ENCODE peak calls at places on chromosomes 3 and 15, in ten cellular contexts. V is GM12864, T is fibroblast of lung, D is breast epithelium, W is hepatocyte, K is fibroblast of the aortic adventitia, I is endodermal cell, G is heart left ventricle, H is BE2C, P is Peyer's patch. Z is an unnamed sample.

GRCh38 chr3:162489853-162490252 is 993.2 kb downstream of the OTOL1 start:
- DNase-seq in V (no peak), T (peak), D (no peak), W (no peak), K (no peak), I (no peak), G (no peak), H (no peak), P (no peak), Z (peak)

GRCh38 chr3:47475029-47475569 is 642 bp downstream of the SCAP start:
- DNase-seq in V (no peak), T (peak), D (no peak), W (peak), K (peak), I (no peak), G (no peak), H (no peak), P (no peak), Z (peak)

GRCh38 chr3:53544357-53544756 is 49.9 kb downstream of the CACNA1D start:
- DNase-seq in V (no peak), T (no peak), D (no peak), W (no peak), K (no peak), I (no peak), G (no peak), H (no peak), P (no peak), Z (no peak)

GRCh38 chr3:138197058-138197457 is 10.0 kb downstream of the ARMC8 start:
- DNase-seq in V (no peak), T (peak), D (no peak), W (peak), K (peak), I (peak), G (no peak), H (no peak), P (no peak), Z (peak)

GRCh38 chr15:50049871-50050270 is 69.2 kb downstream of the ATP8B4 start:
- DNase-seq in V (no peak), T (peak), D (no peak), W (no peak), K (peak), I (no peak), G (no peak), H (no peak), P (no peak), Z (peak)

GRCh38 chr3:34011171-34012101 is 213.0 kb downstream of the PDCD6IP start:
- DNase-seq in V (no peak), T (peak), D (no peak), W (no peak), K (no peak), I (no peak), G (no peak), H (no peak), P (no peak), Z (no peak)

GRCh38 chr3:144362126-144362525 is 390.5 kb downstream of the DIPK2A start:
- DNase-seq in V (no peak), T (peak), D (no peak), W (no peak), K (no peak), I (no peak), G (no peak), H (no peak), P (no peak), Z (peak)

GRCh38 chr3:64667138-64667537 is 20.7 kb downstream of the ADAMTS9 start:
- DNase-seq in V (no peak), T (no peak), D (no peak), W (no peak), K (peak), I (no peak), G (no peak), H (no peak), P (no peak), Z (peak)

GRCh38 chr15:27358751-27359434 is 387.9 kb downstream of the GABRG3 start:
- DNase-seq in V (no peak), T (peak), D (no peak), W (peak), K (no peak), I (peak), G (peak), H (peak), P (no peak), Z (no peak)

GRCh38 chr3:127004641-127005397 is 21.9 kb downstream of the PLXNA1 start:
- DNase-seq in V (no peak), T (no peak), D (no peak), W (no peak), K (no peak), I (peak), G (no peak), H (no peak), P (no peak), Z (no peak)

GRCh38 chr3:57803647-57804081 is 47.6 kb downstream of the SLMAP start:
- DNase-seq in V (no peak), T (peak), D (peak), W (peak), K (peak), I (peak), G (no peak), H (no peak), P (no peak), Z (peak)

DNA sequence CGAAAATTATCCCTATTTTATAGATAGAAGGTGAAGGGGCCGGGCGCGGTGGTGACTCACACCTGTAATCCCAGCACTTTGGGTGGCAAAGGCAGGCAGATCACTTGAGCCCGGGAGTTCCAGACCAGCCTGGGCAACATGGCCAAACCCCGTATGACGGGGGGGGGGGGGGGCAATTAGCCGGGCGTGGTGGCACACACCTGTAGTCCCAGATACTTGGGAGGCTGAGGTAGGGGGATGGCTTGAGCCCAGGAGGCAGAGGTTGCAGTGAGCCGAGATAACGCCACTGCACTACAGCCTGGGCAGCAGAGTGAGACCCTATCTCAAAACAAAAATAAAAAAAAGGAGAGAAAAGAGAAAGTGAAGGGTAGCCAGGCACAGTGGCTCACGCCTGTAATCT is 1.4 kb downstream of the AAGAB start:
- DNase-seq in V (no peak), T (no peak), D (no peak), W (no peak), K (no peak), I (no peak), G (no peak), H (no peak), P (no peak), Z (peak)
- H3K4me3 ChIP-seq in V (peak), T (peak), D (no peak), W (no peak), K (peak), I (peak), G (peak), H (peak), P (peak), Z (peak)

DNA sequence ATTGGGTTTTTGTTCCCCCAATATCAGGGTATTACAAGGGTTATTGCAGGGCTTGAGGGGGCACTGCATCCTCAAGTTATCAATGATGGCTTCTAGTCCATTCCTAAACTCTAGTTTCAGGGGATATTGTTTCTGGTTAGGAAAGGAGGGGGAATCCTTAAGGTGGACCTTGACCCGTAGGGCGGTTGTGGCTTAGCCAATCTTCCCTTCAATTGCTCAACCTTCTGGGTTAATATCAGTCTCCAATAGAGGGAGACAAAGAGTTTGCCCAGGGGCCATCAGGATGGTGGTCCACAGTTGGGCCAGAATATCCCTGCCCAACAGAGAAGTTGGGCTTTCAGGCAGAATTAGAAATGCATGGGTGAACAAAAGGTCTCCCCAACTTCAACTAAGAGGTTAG is 214.9 kb downstream of the BCHE start:
- DNase-seq in V (no peak), T (no peak), D (no peak), W (no peak), K (no peak), I (no peak), G (no peak), H (no peak), P (no peak), Z (no peak)
- TF ChIP-seq CTCF in V (no peak), T (no peak), D (no peak), W (no peak), K (no peak), I (peak), G (no peak), H (peak), P (no peak), Z (no peak)

GRCh38 chr3:107662109-107662477 is 139.3 kb downstream of the BBX start:
- DNase-seq in V (no peak), T (peak), D (peak), W (peak), K (peak), I (no peak), G (no peak), H (peak), P (no peak), Z (peak)
- H3K4me3 ChIP-seq in V (no peak), T (peak), D (no peak), W (no peak), K (peak), I (no peak), G (peak), H (peak), P (no peak), Z (peak)

DNA sequence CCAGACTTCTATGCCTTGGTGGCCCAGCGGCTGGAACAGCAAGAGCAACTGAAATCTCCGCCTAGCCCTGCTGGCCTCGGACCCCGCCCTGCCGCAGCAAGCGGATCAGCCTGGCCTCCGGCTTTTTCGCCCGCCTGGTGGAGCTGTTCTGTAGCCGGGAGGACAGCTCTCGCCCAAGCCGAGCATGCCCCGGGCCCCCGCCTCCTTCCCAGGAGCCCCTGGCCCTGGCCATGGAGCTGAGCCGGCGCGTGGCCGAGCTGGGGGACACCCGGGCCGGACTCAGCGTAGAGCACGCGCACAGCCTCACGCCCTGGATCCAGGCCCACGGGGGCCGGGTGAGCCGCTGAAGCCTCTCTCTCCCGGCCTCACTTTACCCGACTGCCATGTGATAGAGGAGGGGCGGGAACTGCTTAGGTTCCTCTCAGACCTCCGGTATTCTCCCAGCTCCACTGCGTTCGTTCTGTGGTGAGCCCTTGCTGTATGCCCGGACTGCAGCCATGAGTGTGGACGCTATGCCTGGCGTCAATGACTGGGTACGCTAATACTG is 24.1 kb upstream of the MRPL3 start:
- DNase-seq in V (no peak), T (peak), D (no peak), W (peak), K (peak), I (peak), G (peak), H (peak), P (peak), Z (peak)
- TF ChIP-seq CTCF in V (no peak), T (peak), D (no peak), W (peak), K (peak), I (peak), G (peak), H (peak), P (no peak), Z (peak)

GRCh38 chr15:48642795-48643194 is 2.7 kb downstream of the FBN1 start:
- DNase-seq in V (no peak), T (no peak), D (no peak), W (no peak), K (no peak), I (no peak), G (no peak), H (no peak), P (no peak), Z (peak)
- H3K4me3 ChIP-seq in V (no peak), T (peak), D (peak), W (peak), K (peak), I (peak), G (peak), H (no peak), P (peak), Z (peak)

Z was measured in fibroblast of villous mesenchyme.